ENCODE peak calls at places on chromosomes 12 and 14, in nine cellular contexts. J is HFF-Myc, M is omental fat pad, R is thoracic aorta, L is B cell, Y is gastrocnemius medialis, F is stomach, B is left ventricle myocardium inferior, T is foreskin fibroblast. Z is an unnamed sample.

GRCh38 chr12:117408161-117408791 is 46.9 kb upstream of the NOS1 start:
- DNase-seq in Y (peak), F (peak), L (no peak), R (no peak), J (no peak), T (no peak), B (no peak), M (no peak), Z (no peak)

GRCh38 chr12:127306604-127307215 is 960.3 kb upstream of the TMEM132C start:
- DNase-seq in T (peak), F (no peak), L (no peak), B (no peak), M (no peak), J (no peak), Y (no peak), R (no peak), Z (no peak)

GRCh38 chr12:111438501-111438900 is 32.8 kb downstream of the SH2B3 start:
- DNase-seq in T (no peak), M (peak), L (peak), J (no peak), B (no peak), F (peak), Y (no peak), R (no peak), Z (peak)

GRCh38 chr14:74083161-74083560 is 1.1 kb downstream of the ALDH6A1 start:
- DNase-seq in M (no peak), L (no peak), J (no peak), B (no peak), T (no peak), F (no peak), R (no peak), Y (no peak), Z (no peak)

GRCh38 chr14:91138511-91139359 is 24.9 kb downstream of the DGLUCY start:
- DNase-seq in R (no peak), Y (no peak), J (no peak), T (peak), B (no peak), F (no peak), M (no peak), L (no peak), Z (peak)

GRCh38 chr12:2561367-2561766 is 233.4 kb upstream of the FKBP4 start:
- DNase-seq in L (no peak), T (no peak), R (no peak), F (no peak), B (no peak), Y (no peak), J (no peak), M (no peak), Z (no peak)

GRCh38 chr14:91614187-91614586 is 104.1 kb upstream of the PPP4R3A start:
- DNase-seq in L (no peak), J (no peak), Y (no peak), T (no peak), M (no peak), B (no peak), R (no peak), F (no peak), Z (no peak)

GRCh38 chr12:64609543-64610091 is 678 bp upstream of the RASSF3 start:
- DNase-seq in T (no peak), Y (no peak), M (no peak), B (no peak), F (no peak), R (no peak), L (no peak), J (no peak), Z (no peak)

GRCh38 chr14:77805703-77806102 is 5.8 kb downstream of the ADCK1 start:
- DNase-seq in L (no peak), T (no peak), F (no peak), R (no peak), J (no peak), Y (no peak), B (no peak), M (no peak), Z (no peak)

GRCh38 chr14:78700236-78700635 is 530.1 kb downstream of the NRXN3 start:
- DNase-seq in T (no peak), J (no peak), R (no peak), L (no peak), B (no peak), F (no peak), M (no peak), Y (no peak), Z (no peak)

GRCh38 chr14:55749946-55750345 is 169.9 kb downstream of the KTN1 start:
- DNase-seq in B (no peak), M (no peak), Y (no peak), J (no peak), T (no peak), F (no peak), R (no peak), L (no peak), Z (no peak)
- TF ChIP-seq CTCF in B (no peak), M (no peak), Y (no peak), J (no peak), T (no peak), F (no peak), R (no peak), L (no peak), Z (no peak)

DNA sequence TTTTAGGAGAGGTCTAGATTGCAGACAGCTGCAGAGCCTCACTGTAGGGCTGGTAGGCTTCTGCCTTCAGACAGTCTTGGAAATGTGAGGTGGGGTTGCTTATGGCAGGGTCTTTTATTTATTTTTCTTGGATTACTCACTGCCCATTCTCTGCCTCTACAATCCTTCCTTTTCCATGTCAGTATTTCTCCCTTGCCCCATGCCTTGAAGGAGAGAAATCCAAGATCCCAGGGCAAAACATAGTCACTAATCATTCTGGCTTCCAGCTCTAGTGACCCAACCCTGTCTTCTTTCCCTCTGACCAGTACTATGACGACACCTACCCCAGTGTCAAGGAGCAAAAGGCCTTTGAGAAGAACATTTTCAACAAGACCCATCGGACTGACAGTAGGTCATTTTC is 17.0 kb downstream of the COPZ1 start:
- DNase-seq in R (no peak), T (no peak), F (no peak), B (no peak), L (no peak), J (no peak), Y (no peak), M (no peak), Z (no peak)
- TF ChIP-seq CTCF in R (no peak), T (no peak), F (no peak), B (no peak), L (no peak), J (no peak), Y (no peak), M (no peak), Z (no peak)

GRCh38 chr14:93115920-93116675 is at the start of gene ITPK1:
- DNase-seq in J (no peak), L (peak), T (peak), Y (no peak), R (no peak), B (peak), F (peak), M (no peak), Z (peak)
- TF ChIP-seq CTCF in J (no peak), L (peak), T (no peak), Y (peak), R (peak), B (peak), F (no peak), M (no peak), Z (peak)

GRCh38 chr12:106910202-106910601 is 45.5 kb upstream of the TMEM263 start:
- DNase-seq in L (no peak), J (no peak), B (no peak), Y (no peak), M (no peak), F (no peak), R (no peak), T (no peak), Z (peak)

GRCh38 chr12:106906715-106907114 is 49.0 kb upstream of the TMEM263 start:
- DNase-seq in M (no peak), F (no peak), T (no peak), R (no peak), B (no peak), L (no peak), Y (no peak), J (no peak), Z (no peak)

GRCh38 chr12:106908561-106908960 is 47.1 kb upstream of the TMEM263 start:
- DNase-seq in L (no peak), F (no peak), Y (no peak), R (no peak), B (no peak), T (no peak), J (no peak), M (no peak), Z (no peak)

GRCh38 chr12:106907846-106908245 is 47.9 kb upstream of the TMEM263 start:
- DNase-seq in M (no peak), R (no peak), L (no peak), F (no peak), J (no peak), Y (no peak), T (no peak), B (no peak), Z (no peak)

GRCh38 chr12:106907411-106907810 is 48.3 kb upstream of the TMEM263 start:
- DNase-seq in J (no peak), T (no peak), M (no peak), F (no peak), Y (no peak), L (no peak), B (no peak), R (no peak), Z (no peak)
- TF ChIP-seq CTCF in J (peak), T (no peak), M (no peak), F (no peak), Y (no peak), L (peak), B (no peak), R (no peak), Z (no peak)

GRCh38 chr14:95523818-95524448 is 7.5 kb upstream of the SYNE3 start:
- DNase-seq in T (no peak), L (no peak), F (peak), B (no peak), J (no peak), Y (no peak), M (no peak), R (no peak), Z (peak)
- TF ChIP-seq CTCF in T (no peak), L (no peak), F (no peak), B (peak), J (no peak), Y (no peak), M (no peak), R (no peak), Z (peak)

DNA sequence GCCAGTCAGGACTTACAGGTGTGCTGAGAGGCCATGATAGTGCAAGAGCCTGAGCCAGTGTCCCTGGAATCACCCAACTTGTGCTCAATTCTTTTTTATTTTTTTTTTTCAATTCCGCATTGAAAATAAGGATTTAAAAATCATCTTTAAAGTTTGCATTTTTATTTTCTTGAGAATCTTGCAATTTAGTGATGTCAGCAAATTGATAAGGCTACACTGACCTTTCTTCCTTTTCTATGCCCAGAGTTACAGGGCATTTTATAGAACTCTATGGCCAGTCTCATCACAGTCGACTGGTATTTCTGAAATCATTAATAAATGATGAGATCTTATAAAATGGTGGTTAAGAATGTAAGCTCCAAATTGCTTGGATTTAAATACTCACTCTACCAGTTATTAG is 63.3 kb upstream of the PRKD1 start:
- DNase-seq in M (no peak), L (no peak), Y (no peak), B (no peak), T (no peak), R (no peak), F (no peak), J (no peak), Z (no peak)
- TF ChIP-seq CTCF in M (no peak), L (no peak), Y (no peak), B (no peak), T (no peak), R (no peak), F (no peak), J (no peak), Z (no peak)

DNA sequence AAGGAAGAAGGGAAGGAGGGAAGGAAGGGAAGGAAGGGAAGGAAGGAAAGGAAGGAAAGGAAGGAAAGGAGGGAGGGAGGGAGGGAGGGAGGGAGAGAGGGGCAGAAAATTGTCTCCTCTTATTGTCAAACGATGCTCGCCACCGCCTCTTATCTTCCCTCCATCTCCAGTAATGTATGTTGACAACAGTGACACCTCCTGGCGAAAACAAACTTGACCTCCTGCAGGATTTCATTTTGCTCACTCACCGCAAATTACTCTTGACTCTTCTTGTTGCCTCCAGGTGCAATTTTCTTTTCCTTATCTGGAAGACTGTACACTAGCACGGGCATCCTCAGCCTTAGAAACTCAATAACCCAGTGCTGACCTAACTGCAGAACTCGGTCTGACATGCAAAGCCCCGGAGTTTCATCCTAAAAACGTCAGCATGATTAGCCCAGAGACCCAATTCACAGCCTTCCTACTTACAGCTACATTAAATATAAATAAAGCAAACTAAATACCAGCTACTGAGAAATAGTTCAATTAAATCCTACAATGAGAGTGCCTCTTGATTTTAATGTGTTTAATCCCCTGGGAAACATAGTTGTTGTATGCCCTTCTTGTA is 512.4 kb upstream of the TMPO start:
- DNase-seq in F (peak), J (peak), M (no peak), Y (no peak), R (no peak), T (no peak), B (no peak), L (no peak), Z (peak)
- TF ChIP-seq CTCF in F (no peak), J (peak), M (no peak), Y (no peak), R (peak), T (peak), B (peak), L (peak), Z (peak)

DNA sequence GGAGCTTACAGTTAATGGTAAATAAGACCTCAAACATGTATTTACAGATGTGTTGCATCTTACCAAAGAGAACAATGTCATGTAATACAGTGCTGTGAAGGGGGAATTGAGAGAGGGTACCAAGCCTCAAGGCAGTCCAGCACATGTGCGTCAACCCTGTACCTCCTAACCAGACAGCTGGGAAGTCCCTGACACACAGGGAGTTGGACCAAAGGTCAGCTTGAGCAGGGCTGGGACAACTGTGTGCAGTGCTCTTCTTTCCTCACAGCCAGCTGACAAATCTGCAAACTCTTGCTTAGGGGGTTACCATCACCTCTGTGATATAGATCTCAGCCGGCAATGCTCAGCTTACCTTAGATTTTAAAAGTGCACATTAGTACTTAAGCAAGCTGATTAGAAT is 56.8 kb upstream of the RIC8B start:
- DNase-seq in L (no peak), J (no peak), R (no peak), T (no peak), Y (no peak), F (no peak), B (no peak), M (no peak), Z (no peak)
- TF ChIP-seq CTCF in L (no peak), J (no peak), R (no peak), T (no peak), Y (no peak), F (no peak), B (no peak), M (no peak), Z (no peak)

GRCh38 chr14:67167420-67168109 is 21.7 kb upstream of the GARIN2 start:
- DNase-seq in M (no peak), T (no peak), J (no peak), L (no peak), Y (no peak), R (no peak), F (no peak), B (no peak), Z (no peak)
- TF ChIP-seq CTCF in M (no peak), T (no peak), J (no peak), L (no peak), Y (no peak), R (no peak), F (no peak), B (no peak), Z (no peak)

Z was measured in activated CD8-positive, alpha-beta T cell treated with anti-CD3 and anti-CD28 coated beads for 36 hours.